ENCODE peak calls at places on chromosome 22, in four cellular contexts. B is endodermal cell; L is CD8-positive, alpha-beta T cell; S is tibial artery. V is an unnamed sample. For H3K4me1, the result is how much of the 10 kb centered on the place peaks cover.

GRCh38 chr22:20080445-20080775 is 369 bp downstream of the DGCR8 start:
- DNase-seq in L (peak), B (peak), S (peak), V (peak)

GRCh38 chr22:19716829-19717105 is 2.5 kb downstream of the SEPTIN5 start:
- DNase-seq in L (no peak), S (no peak), B (no peak), V (no peak)

GRCh38 chr22:37019309-37020191 is at the start of the genes MPST and TST:
- DNase-seq in S (peak), B (peak), L (no peak), V (no peak)

GRCh38 chr22:40241200-40241763 is 63.6 kb downstream of the TNRC6B start:
- DNase-seq in B (no peak), L (no peak), S (no peak), V (no peak)

GRCh38 chr22:20399866-20400605 is 6.1 kb downstream of the ZNF74 start:
- DNase-seq in S (no peak), L (no peak), B (peak), V (no peak)

GRCh38 chr22:19959043-19959586 is 17.5 kb upstream of the TXNRD2 start:
- DNase-seq in S (peak), B (peak), L (no peak), V (peak)

GRCh38 chr22:26502688-26503561 is 9.3 kb downstream of the TFIP11 start:
- DNase-seq in L (peak), B (peak), S (no peak), V (no peak)

GRCh38 chr22:42662114-42663021 is 13.2 kb upstream of the CYB5R3 start:
- DNase-seq in S (peak), L (peak), B (peak), V (no peak)

GRCh38 chr22:20567993-20568417 is 60.6 kb downstream of the MED15 start:
- DNase-seq in S (no peak), L (no peak), B (peak), V (no peak)

GRCh38 chr22:27164781-27165503 is 507.6 kb downstream of the MIAT start:
- DNase-seq in B (no peak), S (no peak), L (no peak), V (no peak)

GRCh38 chr22:22111267-22111751 is 128.7 kb upstream of the TOP3B start:
- DNase-seq in B (peak), L (no peak), S (no peak), V (no peak)

GRCh38 chr22:29470159-29470855 is 9.7 kb upstream of the NEFH start:
- DNase-seq in B (peak), S (no peak), L (peak), V (no peak)

GRCh38 chr22:30270841-30271240 is 4.2 kb upstream of the OSM start:
- DNase-seq in L (no peak), B (no peak), S (peak), V (no peak)

GRCh38 chr22:30116362-30117117 is 36.3 kb downstream of the HORMAD2 start:
- DNase-seq in L (no peak), B (no peak), S (no peak), V (no peak)

GRCh38 chr22:37623075-37624016 is 14.7 kb downstream of the GGA1 start:
- DNase-seq in B (peak), L (peak), S (no peak), V (no peak)

GRCh38 chr22:23682082-23682481 is 8.7 kb upstream of the RGL4 start:
- DNase-seq in L (no peak), S (no peak), B (no peak), V (no peak)

GRCh38 chr22:23268139-23268712 is 87.9 kb downstream of the BCR start:
- DNase-seq in B (peak), L (no peak), S (no peak), V (no peak)

GRCh38 chr22:47168900-47169800 is 406.7 kb downstream of the TBC1D22A start:
- DNase-seq in L (no peak), S (peak), B (peak), V (no peak)

GRCh38 chr22:19700790-19701419 is 13.4 kb upstream of the SEPTIN5 start:
- DNase-seq in B (peak), S (no peak), L (no peak), V (no peak)

GRCh38 chr22:38303974-38304373 is 13.3 kb downstream of the CSNK1E start:
- DNase-seq in B (no peak), L (no peak), S (no peak), V (no peak)

GRCh38 chr22:18023509-18024275 is 669 bp downstream of the MICAL3 start:
- DNase-seq in L (no peak), B (peak), S (peak), V (peak)

GRCh38 chr22:47808886-47809620 is 1046.6 kb downstream of the TBC1D22A start:
- DNase-seq in S (no peak), B (peak), L (no peak), V (no peak)

GRCh38 chr22:26592368-26593015 is 2.6 kb upstream of the TPST2 start:
- DNase-seq in S (no peak), L (peak), B (no peak), V (no peak)

GRCh38 chr22:36852056-36852973 is 8.5 kb upstream of the NCF4 start:
- DNase-seq in L (no peak), S (no peak), B (no peak), V (no peak)

GRCh38 chr22:27998511-27999410 is 79.7 kb upstream of the PITPNB start:
- DNase-seq in L (no peak), S (no peak), B (no peak), V (no peak)

GRCh38 chr22:47592791-47593190 is 830.3 kb downstream of the TBC1D22A start:
- DNase-seq in B (peak), L (no peak), S (peak), V (no peak)

GRCh38 chr22:20566420-20567260 is 59.2 kb downstream of the MED15 start:
- DNase-seq in B (no peak), S (no peak), L (peak), V (no peak)

GRCh38 chr22:29830585-29830984 is 7.5 kb downstream of the ASCC2 start:
- DNase-seq in L (no peak), B (no peak), S (no peak), V (no peak)

GRCh38 chr22:48577014-48577690 is 1250.5 kb downstream of the BRD1 start:
- DNase-seq in S (no peak), L (no peak), B (peak), V (no peak)

GRCh38 chr22:40671369-40671768 is 7.9 kb upstream of the MCHR1 start:
- DNase-seq in S (no peak), L (no peak), B (no peak), V (no peak)

GRCh38 chr22:21074092-21074715 is 28.5 kb downstream of the LRRC74B start:
- DNase-seq in S (no peak), B (no peak), L (no peak), V (no peak)

GRCh38 chr22:42180349-42180842 is 49.8 kb upstream of the CYP2D6 start:
- DNase-seq in B (peak), S (peak), L (peak), V (no peak)

GRCh38 chr22:37362618-37363017 is 64.7 kb downstream of the ELFN2 start:
- DNase-seq in L (no peak), S (no peak), B (no peak), V (no peak)

GRCh38 chr22:39613549-39613921 is 43.0 kb downstream of the CACNA1I start:
- DNase-seq in B (no peak), L (no peak), S (no peak), V (no peak)

GRCh38 chr22:39150848-39151215 is 1.6 kb downstream of the CBX7 start:
- DNase-seq in L (no peak), S (peak), B (peak), V (no peak)

GRCh38 chr22:29478326-29479276 is 1.4 kb upstream of the NEFH start:
- DNase-seq in S (no peak), L (no peak), B (peak), V (no peak)

GRCh38 chr22:39244073-39244495 is 698 bp downstream of the PDGFB start:
- DNase-seq in S (no peak), B (peak), L (no peak), V (no peak)

GRCh38 chr22:50246242-50247175 is 1.7 kb upstream of the TUBGCP6 start:
- DNase-seq in B (no peak), L (no peak), S (no peak), V (no peak)
- TF ChIP-seq CTCF in B (peak), L (no peak), S (no peak), V (no peak)

GRCh38 chr22:46043816-46044717 is 67.1 kb upstream of the WNT7B start:
- DNase-seq in B (peak), L (no peak), S (peak), V (no peak)

GRCh38 chr22:46043339-46043738 is 66.4 kb upstream of the WNT7B start:
- DNase-seq in L (no peak), S (peak), B (peak), V (no peak)

GRCh38 chr22:46046299-46046685 is 69.3 kb upstream of the WNT7B start:
- DNase-seq in L (no peak), S (no peak), B (no peak), V (no peak)

GRCh38 chr22:46045459-46046298 is 68.7 kb upstream of the WNT7B start:
- DNase-seq in S (peak), L (no peak), B (peak), V (no peak)

GRCh38 chr22:46044718-46045458 is 67.9 kb upstream of the WNT7B start:
- DNase-seq in L (no peak), B (peak), S (peak), V (no peak)
- H3K4me1 ChIP-seq in L (under half), B (under half), S (half or more), V (half or more)

GRCh38 chr22:49850021-49850911 is 3.4 kb upstream of the ZBED4 start:
- DNase-seq in B (no peak), L (no peak), S (no peak), V (no peak)
- H3K4me3 ChIP-seq in B (no peak), L (no peak), S (no peak), V (peak)

GRCh38 chr22:35043251-35043931 is 22.6 kb upstream of the ISX start:
- DNase-seq in L (no peak), B (peak), S (no peak), V (no peak)
- TF ChIP-seq CTCF in L (no peak), B (peak), S (no peak), V (no peak)

GRCh38 chr22:31284756-31285155 is 7.5 kb downstream of the PIK3IP1 start:
- DNase-seq in L (no peak), B (no peak), S (no peak), V (no peak)

GRCh38 chr22:31281733-31282132 is 10.6 kb downstream of the PIK3IP1 start:
- DNase-seq in L (no peak), B (no peak), S (no peak), V (no peak)

GRCh38 chr22:31286360-31287255 is 5.7 kb downstream of the PIK3IP1 start:
- DNase-seq in L (peak), S (peak), B (no peak), V (no peak)

GRCh38 chr22:31282748-31283468 is 9.4 kb downstream of the PIK3IP1 start:
- DNase-seq in L (no peak), S (no peak), B (no peak), V (no peak)

GRCh38 chr22:31284241-31284745 is 8.0 kb downstream of the PIK3IP1 start:
- DNase-seq in S (no peak), L (no peak), B (no peak), V (no peak)
- H3K4me1 ChIP-seq in S (under half), L (half or more), B (under half), V (under half)

GRCh38 chr22:44668886-44669724 is 32.9 kb upstream of the PRR5 start:
- DNase-seq in B (peak), L (no peak), S (no peak), V (no peak)
- H3K4me3 ChIP-seq in B (peak), L (peak), S (peak), V (peak)

GRCh38 chr22:44091021-44091721 is 67.1 kb downstream of the PARVB start:
- DNase-seq in L (no peak), B (no peak), S (no peak), V (no peak)
- TF ChIP-seq CTCF in L (no peak), B (peak), S (no peak), V (no peak)

DNA sequence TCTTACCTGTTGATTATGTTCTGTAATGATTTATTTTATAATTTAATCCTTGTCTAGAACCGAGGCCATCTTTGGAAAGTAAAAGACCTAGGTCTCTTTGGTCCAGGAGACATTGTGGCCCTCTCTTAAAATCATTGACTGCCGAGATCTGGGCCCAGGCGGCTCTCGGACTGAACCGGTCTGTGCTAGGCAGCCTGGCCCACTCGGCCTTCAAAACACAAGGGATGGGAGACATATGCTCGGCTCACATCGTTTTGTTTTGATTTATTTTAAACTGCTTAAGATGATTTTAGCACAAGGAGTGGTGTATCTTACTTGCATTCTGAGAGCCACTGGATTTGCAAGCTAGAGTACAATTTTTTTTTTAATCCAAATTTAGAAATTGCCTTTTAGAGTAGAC is 80.2 kb upstream of the WNT7B start:
- DNase-seq in S (peak), B (no peak), L (no peak), V (no peak)
- H3K4me1 ChIP-seq in S (half or more), B (under half), L (under half), V (half or more)